ENCODE peak calls at places on chromosomes 2 and 18, in four cellular contexts. One of them, this sample, is unnamed.

GRCh38 chr2:42844901-42845685 is 52.7 kb upstream of the HAAO start:
- DNase-seq in breast epithelium: no peak
- DNase-seq in fibroblast of lung: peak
- DNase-seq in foreskin fibroblast: peak
- DNase-seq in this sample: no peak

GRCh38 chr18:55422456-55423185 is 165.4 kb downstream of the TCF4 start:
- DNase-seq in breast epithelium: no peak
- DNase-seq in foreskin fibroblast: no peak
- DNase-seq in fibroblast of lung: peak
- DNase-seq in this sample: no peak

GRCh38 chr2:24939353-24939752 is 19.3 kb upstream of the ADCY3 start:
- DNase-seq in foreskin fibroblast: no peak
- DNase-seq in breast epithelium: no peak
- DNase-seq in fibroblast of lung: no peak
- DNase-seq in this sample: no peak

GRCh38 chr2:75416420-75417342 is 144.1 kb downstream of the EVA1A start:
- DNase-seq in breast epithelium: no peak
- DNase-seq in foreskin fibroblast: no peak
- DNase-seq in fibroblast of lung: no peak
- DNase-seq in this sample: no peak

GRCh38 chr18:78506031-78506461 is 473.6 kb upstream of the SALL3 start:
- DNase-seq in breast epithelium: no peak
- DNase-seq in foreskin fibroblast: no peak
- DNase-seq in fibroblast of lung: no peak
- DNase-seq in this sample: no peak

GRCh38 chr18:58542426-58543159 is 86.3 kb downstream of the ALPK2 start:
- DNase-seq in fibroblast of lung: peak
- DNase-seq in breast epithelium: no peak
- DNase-seq in foreskin fibroblast: no peak
- DNase-seq in this sample: no peak

GRCh38 chr2:69013837-69014796 is 1.1 kb downstream of the ANTXR1 start:
- DNase-seq in foreskin fibroblast: peak
- DNase-seq in breast epithelium: no peak
- DNase-seq in fibroblast of lung: peak
- DNase-seq in this sample: no peak

GRCh38 chr18:50161806-50162205 is 33.1 kb downstream of the MYO5B start:
- DNase-seq in fibroblast of lung: no peak
- DNase-seq in breast epithelium: no peak
- DNase-seq in foreskin fibroblast: no peak
- DNase-seq in this sample: no peak

GRCh38 chr2:119255760-119256573 is 32.3 kb downstream of the STEAP3 start:
- DNase-seq in fibroblast of lung: peak
- DNase-seq in foreskin fibroblast: peak
- DNase-seq in breast epithelium: no peak
- DNase-seq in this sample: no peak

GRCh38 chr18:48913201-48913600 is 37.6 kb downstream of the SMAD7 start:
- DNase-seq in foreskin fibroblast: no peak
- DNase-seq in breast epithelium: no peak
- DNase-seq in fibroblast of lung: no peak
- DNase-seq in this sample: peak
- TF ChIP-seq CTCF in foreskin fibroblast: no peak
- TF ChIP-seq CTCF in breast epithelium: no peak
- TF ChIP-seq CTCF in fibroblast of lung: no peak
- TF ChIP-seq CTCF in this sample: no peak

GRCh38 chr2:35931626-35932025 is 424.0 kb upstream of the CRIM1 start:
- DNase-seq in breast epithelium: no peak
- DNase-seq in fibroblast of lung: peak
- DNase-seq in foreskin fibroblast: no peak
- DNase-seq in this sample: no peak
- TF ChIP-seq CTCF in breast epithelium: no peak
- TF ChIP-seq CTCF in fibroblast of lung: no peak
- TF ChIP-seq CTCF in foreskin fibroblast: no peak
- TF ChIP-seq CTCF in this sample: no peak

GRCh38 chr2:11285499-11285898 is 58.9 kb downstream of the ROCK2 start:
- DNase-seq in breast epithelium: no peak
- DNase-seq in foreskin fibroblast: no peak
- DNase-seq in fibroblast of lung: no peak
- DNase-seq in this sample: no peak
- TF ChIP-seq CTCF in breast epithelium: no peak
- TF ChIP-seq CTCF in foreskin fibroblast: no peak
- TF ChIP-seq CTCF in fibroblast of lung: no peak
- TF ChIP-seq CTCF in this sample: no peak

GRCh38 chr18:62939433-62939832 is 224.1 kb downstream of the PHLPP1 start:
- DNase-seq in foreskin fibroblast: no peak
- DNase-seq in fibroblast of lung: no peak
- DNase-seq in breast epithelium: no peak
- DNase-seq in this sample: no peak
- TF ChIP-seq CTCF in foreskin fibroblast: no peak
- TF ChIP-seq CTCF in fibroblast of lung: no peak
- TF ChIP-seq CTCF in breast epithelium: no peak
- TF ChIP-seq CTCF in this sample: no peak

GRCh38 chr18:21743166-21743831 is 2.7 kb downstream of the MIB1 start:
- DNase-seq in breast epithelium: no peak
- DNase-seq in fibroblast of lung: no peak
- DNase-seq in foreskin fibroblast: no peak
- DNase-seq in this sample: no peak

GRCh38 chr18:21747764-21748693 is 7.4 kb downstream of the MIB1 start:
- DNase-seq in foreskin fibroblast: no peak
- DNase-seq in breast epithelium: no peak
- DNase-seq in fibroblast of lung: no peak
- DNase-seq in this sample: no peak

GRCh38 chr18:21742323-21742687 is 1.7 kb downstream of the MIB1 start:
- DNase-seq in breast epithelium: no peak
- DNase-seq in foreskin fibroblast: no peak
- DNase-seq in fibroblast of lung: peak
- DNase-seq in this sample: no peak

GRCh38 chr18:21745234-21745633 is 4.6 kb downstream of the MIB1 start:
- DNase-seq in breast epithelium: no peak
- DNase-seq in foreskin fibroblast: no peak
- DNase-seq in fibroblast of lung: no peak
- DNase-seq in this sample: no peak

DNA sequence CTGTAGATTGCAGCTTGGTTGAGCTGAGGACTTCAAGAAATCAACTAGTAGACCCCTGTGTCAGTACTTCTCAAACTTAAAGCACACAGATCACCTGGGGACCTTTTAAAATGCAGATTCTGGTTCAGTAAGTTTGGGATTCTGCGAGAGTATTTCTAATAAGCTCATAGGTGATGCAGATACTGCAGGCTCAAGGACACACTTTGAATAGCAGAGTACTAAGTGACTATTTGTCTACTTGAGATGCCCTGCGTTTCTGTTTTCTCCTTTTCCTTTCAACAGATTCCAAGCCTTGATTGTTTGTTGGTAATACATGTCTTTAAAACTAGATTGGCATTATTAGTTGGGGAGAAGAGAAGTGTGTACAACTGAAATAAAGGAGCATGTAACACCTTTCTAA is 6.7 kb downstream of the MIB1 start:
- DNase-seq in fibroblast of lung: no peak
- DNase-seq in foreskin fibroblast: no peak
- DNase-seq in breast epithelium: no peak
- DNase-seq in this sample: no peak
- TF ChIP-seq CTCF in fibroblast of lung: no peak
- TF ChIP-seq CTCF in foreskin fibroblast: no peak
- TF ChIP-seq CTCF in breast epithelium: no peak
- TF ChIP-seq CTCF in this sample: no peak

DNA sequence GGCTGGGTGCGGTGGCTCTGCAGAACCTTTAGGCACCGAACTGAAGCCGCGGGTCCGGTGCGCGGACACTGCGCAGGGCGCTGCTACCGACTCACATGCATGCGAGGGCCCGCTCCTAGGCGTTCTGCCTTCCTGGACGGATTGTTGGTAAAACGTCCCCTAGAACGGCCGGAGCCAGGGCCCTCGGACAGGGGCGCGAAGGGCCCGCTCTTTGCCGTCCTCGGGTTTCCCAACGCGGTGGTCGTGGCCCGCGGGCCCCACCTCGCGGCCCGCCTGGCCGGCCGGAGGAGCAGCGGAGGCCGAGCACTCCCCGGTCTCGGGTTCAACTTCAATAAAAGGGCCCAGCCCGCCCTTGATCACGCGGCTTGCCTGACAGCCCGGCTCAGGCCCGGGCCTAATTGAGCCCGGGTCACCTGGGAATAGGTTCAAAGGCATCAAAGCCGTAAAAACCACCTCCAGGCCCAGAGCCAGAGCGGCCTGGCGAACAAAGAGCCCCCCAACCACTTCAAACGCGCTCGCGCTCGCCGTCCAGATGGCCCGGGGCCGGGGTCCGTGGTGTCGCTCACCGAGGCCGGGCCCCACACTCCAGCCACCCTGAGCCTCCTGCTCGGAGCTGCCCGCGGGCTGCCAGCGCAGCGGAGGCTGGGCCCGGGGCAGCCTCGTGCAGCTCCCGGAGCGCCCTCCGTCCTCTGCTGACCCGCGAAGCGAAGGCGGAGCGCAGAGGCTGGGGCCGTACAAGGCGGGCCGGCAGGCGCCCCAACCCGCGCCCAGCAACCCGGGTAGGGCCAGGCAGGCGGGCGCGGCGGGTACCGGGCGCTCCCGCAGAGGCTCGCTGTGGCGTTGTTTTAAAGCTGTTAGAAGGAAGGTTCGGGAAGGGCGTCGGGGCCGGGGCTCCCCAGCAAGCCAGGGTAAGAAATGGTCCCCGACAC is 1.1 kb upstream of the TWIST2 start:
- DNase-seq in fibroblast of lung: peak
- DNase-seq in foreskin fibroblast: peak
- DNase-seq in breast epithelium: no peak
- DNase-seq in this sample: no peak
- TF ChIP-seq CTCF in fibroblast of lung: no peak
- TF ChIP-seq CTCF in foreskin fibroblast: no peak
- TF ChIP-seq CTCF in breast epithelium: no peak
- TF ChIP-seq CTCF in this sample: no peak

GRCh38 chr2:71452565-71452964 is 796 bp upstream of the DYSF start:
- DNase-seq in breast epithelium: no peak
- DNase-seq in fibroblast of lung: peak
- DNase-seq in foreskin fibroblast: peak
- DNase-seq in this sample: peak
- TF ChIP-seq CTCF in breast epithelium: no peak
- TF ChIP-seq CTCF in fibroblast of lung: no peak
- TF ChIP-seq CTCF in foreskin fibroblast: peak
- TF ChIP-seq CTCF in this sample: no peak

GRCh38 chr2:16038586-16038985 is 98.2 kb downstream of the MYCN start:
- DNase-seq in foreskin fibroblast: no peak
- DNase-seq in fibroblast of lung: no peak
- DNase-seq in breast epithelium: no peak
- DNase-seq in this sample: no peak

GRCh38 chr2:16041466-16041810 is 101.1 kb downstream of the MYCN start:
- DNase-seq in breast epithelium: no peak
- DNase-seq in fibroblast of lung: no peak
- DNase-seq in foreskin fibroblast: no peak
- DNase-seq in this sample: no peak

GRCh38 chr2:16039055-16039454 is 98.7 kb downstream of the MYCN start:
- DNase-seq in fibroblast of lung: no peak
- DNase-seq in breast epithelium: no peak
- DNase-seq in foreskin fibroblast: no peak
- DNase-seq in this sample: no peak

GRCh38 chr2:16037808-16038457 is 97.6 kb downstream of the MYCN start:
- DNase-seq in foreskin fibroblast: no peak
- DNase-seq in breast epithelium: no peak
- DNase-seq in fibroblast of lung: no peak
- DNase-seq in this sample: no peak

GRCh38 chr2:16039823-16040222 is 99.5 kb downstream of the MYCN start:
- DNase-seq in fibroblast of lung: no peak
- DNase-seq in foreskin fibroblast: no peak
- DNase-seq in breast epithelium: no peak
- DNase-seq in this sample: no peak
- TF ChIP-seq CTCF in fibroblast of lung: no peak
- TF ChIP-seq CTCF in foreskin fibroblast: no peak
- TF ChIP-seq CTCF in breast epithelium: no peak
- TF ChIP-seq CTCF in this sample: no peak

GRCh38 chr2:181954538-181954883 is 31.1 kb upstream of the PPP1R1C start:
- DNase-seq in fibroblast of lung: no peak
- DNase-seq in breast epithelium: no peak
- DNase-seq in foreskin fibroblast: no peak
- DNase-seq in this sample: no peak
- TF ChIP-seq CTCF in fibroblast of lung: no peak
- TF ChIP-seq CTCF in breast epithelium: no peak
- TF ChIP-seq CTCF in foreskin fibroblast: no peak
- TF ChIP-seq CTCF in this sample: peak

GRCh38 chr2:22274611-22275010 is 1110.4 kb upstream of the KLHL29 start:
- DNase-seq in breast epithelium: no peak
- DNase-seq in fibroblast of lung: no peak
- DNase-seq in foreskin fibroblast: no peak
- DNase-seq in this sample: no peak
- TF ChIP-seq CTCF in breast epithelium: no peak
- TF ChIP-seq CTCF in fibroblast of lung: no peak
- TF ChIP-seq CTCF in foreskin fibroblast: no peak
- TF ChIP-seq CTCF in this sample: no peak

This sample was measured in CD14-positive monocyte.